ENCODE peak calls at places on chromosome 3, in five cellular contexts. Z is GM23248; F is stimulated activated CD4-positive, alpha-beta T cell treated with anti-CD3 and anti-CD28 coated beads, TNF-alpha, amount 100 ng/mL, for 1 hour; K is midbrain; G is OCI-LY7. H is an unnamed sample.

GRCh38 chr3:177658354-177658753 is 461.1 kb upstream of the TBL1XR1 start:
- DNase-seq in Z (no peak), F (no peak), K (no peak), G (no peak), H (no peak)

GRCh38 chr3:42803800-42804112 is 534 bp downstream of the HIGD1A start:
- DNase-seq in Z (peak; percentile 73), F (no peak), K (no peak), G (peak; percentile 64), H (peak; percentile 72)

GRCh38 chr3:42129014-42129953 is 38.1 kb downstream of the TRAK1 start:
- DNase-seq in Z (peak; percentile 34), F (no peak), K (no peak), G (peak; percentile 66), H (no peak)

GRCh38 chr3:129605593-129606521 is 619 bp downstream of the PLXND1 start:
- DNase-seq in Z (peak; percentile 85), F (no peak), K (no peak), G (peak; percentile 32), H (no peak)

GRCh38 chr3:141789281-141789680 is 26.1 kb downstream of the GRK7 start:
- DNase-seq in Z (no peak), F (no peak), K (no peak), G (peak; percentile 23), H (no peak)

GRCh38 chr3:184349563-184350470 is 11.6 kb downstream of the CLCN2 start:
- DNase-seq in Z (no peak), F (no peak), K (peak; percentile 14), G (no peak), H (no peak)

GRCh38 chr3:105752791-105753415 is 115.9 kb downstream of the CBLB start:
- DNase-seq in Z (peak; percentile 64), F (no peak), K (no peak), G (peak; percentile 26), H (no peak)

GRCh38 chr3:4596596-4596995 is 103.4 kb downstream of the ITPR1 start:
- DNase-seq in Z (no peak), F (no peak), K (no peak), G (no peak), H (no peak)

GRCh38 chr3:178245385-178245778 is 290.9 kb upstream of the KCNMB2 start:
- DNase-seq in Z (no peak), F (no peak), K (no peak), G (no peak), H (no peak)

GRCh38 chr3:155497930-155498647 is 204.6 kb upstream of the STRIT1 start:
- DNase-seq in Z (peak; percentile 94), F (no peak), K (no peak), G (no peak), H (no peak)

GRCh38 chr3:13598926-13599886 is 50.3 kb downstream of the FBLN2 start:
- DNase-seq in Z (peak; percentile 69), F (no peak), K (no peak), G (no peak), H (no peak)